ENCODE peak calls at places on chromosomes 4 and X, in five cellular contexts. M is K562, O is H1, R is GM12878, V is HepG2. H is an unnamed sample.

GRCh38 chr4:107991945-107992625 is 2.4 kb downstream of the HADH start:
- DNase-seq in V (no peak), R (no peak), O (no peak), M (no peak), H (no peak)

GRCh38 chrX:16695079-16695676 is 17.3 kb downstream of the CTPS2 start:
- DNase-seq in V (peak), M (peak), O (peak), R (no peak), H (peak)

GRCh38 chr4:924107-925096 is 7.7 kb downstream of the GAK start:
- DNase-seq in O (no peak), R (peak), M (peak), V (no peak), H (no peak)

GRCh38 chrX:153340111-153340510 is 6.2 kb downstream of the ZNF275 start:
- DNase-seq in V (no peak), M (peak), R (no peak), O (no peak), H (no peak)

GRCh38 chr4:100299441-100299840 is 109.2 kb upstream of the DDIT4L start:
- DNase-seq in M (no peak), V (no peak), O (no peak), R (no peak), H (peak)

GRCh38 chr4:15894923-15895411 is 43.6 kb downstream of the FGFBP1 start:
- DNase-seq in M (no peak), R (no peak), O (no peak), V (no peak), H (no peak)

GRCh38 chr4:182671749-182672148 is 245.4 kb downstream of the DCTD start:
- DNase-seq in R (no peak), V (no peak), M (no peak), O (no peak), H (no peak)

GRCh38 chr4:3369781-3370660 is 71.7 kb upstream of the HGFAC start:
- DNase-seq in R (no peak), V (no peak), M (no peak), O (peak), H (no peak)

GRCh38 chrX:71095971-71096701 is 485 bp downstream of the FOXO4 start:
- DNase-seq in O (no peak), R (no peak), V (no peak), M (peak), H (peak)

GRCh38 chrX:39841604-39842003 is 256.2 kb downstream of the BCOR start:
- DNase-seq in V (no peak), M (no peak), O (no peak), R (no peak), H (no peak)

GRCh38 chrX:52082578-52082977 is 13.6 kb upstream of the MAGED4B start:
- DNase-seq in M (no peak), V (no peak), R (no peak), O (no peak), H (no peak)

GRCh38 chrX:153851981-153852380 is 21.6 kb upstream of the PDZD4 start:
- DNase-seq in M (no peak), O (no peak), R (no peak), V (no peak), H (no peak)

GRCh38 chrX:110759785-110760184 is 35.8 kb downstream of the CHRDL1 start:
- DNase-seq in M (no peak), V (no peak), O (no peak), R (no peak), H (no peak)
- TF ChIP-seq SIN3A in M (no peak), V (no peak), O (no peak), R (no peak), H (no peak)

GRCh38 chr4:142845293-142846070 is 619 bp downstream of the INPP4B start:
- DNase-seq in R (no peak), M (no peak), O (peak), V (no peak), H (no peak)
- TF ChIP-seq EZH2 in R (no peak), M (no peak), O (peak), V (no peak), H (no peak)

DNA sequence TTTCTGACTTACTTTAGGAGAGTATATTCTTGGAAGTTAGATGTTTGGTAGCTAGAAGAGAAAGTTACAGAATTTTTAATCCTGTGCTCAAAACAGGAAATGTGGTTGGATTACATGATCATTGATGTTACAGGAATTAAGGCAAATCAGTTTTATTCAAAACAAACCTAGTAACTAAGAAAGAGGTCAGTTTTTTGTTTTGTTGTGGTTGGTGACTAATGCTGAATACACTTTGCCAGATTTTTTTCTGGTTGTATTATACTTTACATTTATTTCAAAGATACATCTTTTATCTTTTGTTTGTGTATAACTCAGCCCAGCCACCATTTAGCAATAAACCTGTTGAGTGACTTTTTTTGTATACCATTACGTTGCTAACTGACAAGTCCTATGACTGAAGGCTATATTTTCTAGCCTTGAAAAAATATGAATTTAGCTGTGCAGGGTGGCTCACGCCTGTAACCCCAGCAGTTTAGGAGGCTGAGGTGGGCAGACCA is 116.7 kb downstream of the KLHL8 start:
- DNase-seq in V (no peak), O (no peak), M (no peak), R (no peak), H (peak)
- TF ChIP-seq MAX in V (no peak), O (no peak), M (no peak), R (no peak), H (no peak)

GRCh38 chr4:139246166-139246565 is 33.9 kb downstream of the MGARP start:
- DNase-seq in M (no peak), V (no peak), R (no peak), O (no peak), H (no peak)

GRCh38 chr4:139243448-139244365 is 36.3 kb downstream of the MGARP start:
- DNase-seq in V (peak), R (no peak), O (no peak), M (no peak), H (no peak)

GRCh38 chr4:139245590-139245989 is 34.4 kb downstream of the MGARP start:
- DNase-seq in V (no peak), R (no peak), M (no peak), O (no peak), H (no peak)

GRCh38 chr4:139247656-139248238 is 32.3 kb downstream of the MGARP start:
- DNase-seq in R (no peak), V (no peak), O (no peak), M (no peak), H (no peak)

GRCh38 chr4:139247241-139247640 is 32.8 kb downstream of the MGARP start:
- DNase-seq in M (no peak), V (no peak), R (no peak), O (no peak), H (no peak)
- TF ChIP-seq SIN3A in M (no peak), V (no peak), R (no peak), O (no peak), H (no peak)

GRCh38 chr4:155944516-155944915 is 9.2 kb downstream of the CTSO start:
- DNase-seq in R (no peak), M (no peak), O (no peak), V (no peak), H (no peak)

GRCh38 chr4:155950461-155950860 is 3.2 kb downstream of the CTSO start:
- DNase-seq in R (no peak), M (no peak), V (no peak), O (no peak), H (no peak)

GRCh38 chr4:155948541-155948940 is 5.1 kb downstream of the CTSO start:
- DNase-seq in R (no peak), O (no peak), V (no peak), M (no peak), H (no peak)

GRCh38 chr4:155943610-155944329 is 9.9 kb downstream of the CTSO start:
- DNase-seq in R (no peak), O (no peak), M (no peak), V (no peak), H (no peak)

DNA sequence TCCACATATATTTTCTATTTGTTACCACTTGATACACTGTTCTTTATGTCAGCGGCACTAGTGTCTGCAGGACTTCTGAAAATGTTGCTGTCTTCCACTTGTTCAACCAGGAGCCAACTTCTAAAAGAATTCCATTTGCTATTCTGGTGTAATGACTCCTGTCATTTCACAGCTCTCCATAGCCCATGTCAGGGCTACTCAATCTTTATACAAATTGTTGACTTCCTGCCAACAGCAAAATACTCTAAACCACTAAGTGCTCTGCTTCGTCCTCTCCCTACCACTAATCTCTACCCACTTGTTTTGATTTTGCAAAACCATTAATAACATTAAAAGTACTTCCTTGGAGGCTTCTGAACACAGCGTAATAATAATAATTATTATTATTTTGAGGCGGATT is 7.2 kb downstream of the CTSO start:
- DNase-seq in M (no peak), R (no peak), V (no peak), O (no peak), H (no peak)
- TF ChIP-seq EZH2 in M (no peak), R (no peak), V (no peak), O (no peak), H (no peak)

H was measured in HCT116.